ENCODE peak calls at places on chromosomes 13 and 19, in eight cellular contexts. K is fibroblast of mammary gland; Q is cardiac muscle cell; B is activated naive CD8-positive, alpha-beta T cell treated with anti-CD3 and anti-CD28 coated beads, Interleukin-2, amount 50 U/mL, for 24 hours; Z is HT1080; F is colonic mucosa; M is lower leg skin; Y is activated CD4-positive, alpha-beta T cell treated with anti-CD3 and anti-CD28 coated beads, Interleukin-2, amount 50 U/mL, for 24 hours. I is an unnamed sample.
A peak's percentile ranks its signal among the peaks of the same experiment; 100 is the strongest.

GRCh38 chr13:80977168-80977567 is 636.2 kb upstream of the SPRY2 start:
- DNase-seq in K (no peak), Q (no peak), B (no peak), Z (no peak), F (no peak), M (no peak), Y (no peak), I (no peak)

GRCh38 chr13:85137516-85137915 is 661.7 kb downstream of the SLITRK6 start:
- DNase-seq in K (no peak), Q (no peak), B (no peak), Z (no peak), F (no peak), M (no peak), Y (no peak), I (peak; percentile 6)

GRCh38 chr19:8615813-8616596 is 5.5 kb upstream of the ADAMTS10 start:
- DNase-seq in K (peak; percentile 49), Q (peak; percentile 60), B (peak; percentile 66), Z (peak; percentile 15), F (peak; percentile 46), M (peak; percentile 93), Y (peak; percentile 40), I (no peak)

GRCh38 chr19:6110360-6110977 is at the start of gene RFX2:
- DNase-seq in K (peak; percentile 97), Q (peak; percentile 100), B (peak; percentile 99), Z (peak; percentile 96), F (peak; percentile 99), M (peak; percentile 100), Y (peak; percentile 97), I (peak; percentile 94)

GRCh38 chr19:46715620-46716012 is 1.3 kb downstream of the PRKD2 start:
- DNase-seq in K (no peak), Q (no peak), B (no peak), Z (no peak), F (no peak), M (no peak), Y (no peak), I (no peak)

GRCh38 chr19:43432866-43433673 is 18.4 kb downstream of the TEX101 start:
- DNase-seq in K (peak; percentile 57), Q (peak; percentile 72), B (peak; percentile 71), Z (peak; percentile 66), F (peak; percentile 70), M (peak; percentile 88), Y (peak; percentile 37), I (no peak)

GRCh38 chr19:56252699-56253422 is 19.7 kb upstream of the EDDM13 start:
- DNase-seq in K (peak; percentile 80), Q (peak; percentile 70), B (peak; percentile 82), Z (peak; percentile 70), F (peak; percentile 82), M (peak; percentile 93), Y (peak; percentile 55), I (peak; percentile 32)

GRCh38 chr19:54429176-54429495 is 13.9 kb downstream of the TTYH1 start:
- DNase-seq in K (no peak), Q (no peak), B (no peak), Z (no peak), F (no peak), M (no peak), Y (no peak), I (no peak)

GRCh38 chr13:26584713-26585112 is 27.2 kb downstream of the WASF3 start:
- DNase-seq in K (peak; percentile 86), Q (no peak), B (no peak), Z (peak; percentile 54), F (no peak), M (no peak), Y (no peak), I (no peak)

GRCh38 chr13:32347651-32348050 is 32.3 kb downstream of the BRCA2 start:
- DNase-seq in K (no peak), Q (no peak), B (no peak), Z (no peak), F (no peak), M (no peak), Y (no peak), I (no peak)

GRCh38 chr19:18776288-18776594 is 14.9 kb downstream of the COMP start:
- DNase-seq in K (peak; percentile 75), Q (no peak), B (no peak), Z (peak; percentile 67), F (no peak), M (no peak), Y (no peak), I (no peak)

GRCh38 chr13:49821216-49821820 is 28.8 kb upstream of the KPNA3 start:
- DNase-seq in K (no peak), Q (no peak), B (no peak), Z (no peak), F (no peak), M (no peak), Y (no peak), I (no peak)

I was measured in NCI-H1048.